ENCODE peak calls at places on chromosomes 4 and X, in seven cellular contexts. V is fibroblast of lung, T is GM13977, A is body of pancreas, K is AG04450, F is activated B cell treated with CpG ODN at 0.5 μM for 24 hours, Z is mucosa of descending colon. H is an unnamed sample.

GRCh38 chrX:96715412-96715940 is 30.8 kb downstream of the DIAPH2 start:
- DNase-seq in K (peak), T (no peak), V (peak), A (no peak), F (no peak), Z (no peak), H (no peak)

GRCh38 chr4:119139822-119140252 is 4.2 kb downstream of the MYOZ2 start:
- DNase-seq in F (no peak), K (no peak), Z (no peak), T (no peak), A (peak), V (no peak), H (no peak)

GRCh38 chrX:101260435-101260834 is 30.7 kb downstream of the TAF7L start:
- DNase-seq in A (no peak), T (no peak), V (no peak), Z (peak), F (no peak), K (no peak), H (no peak)

GRCh38 chrX:16457239-16457638 is 192.7 kb upstream of the S100G start:
- DNase-seq in T (no peak), V (no peak), F (no peak), K (no peak), A (no peak), Z (no peak), H (no peak)

GRCh38 chr4:54167508-54167907 is 61.6 kb upstream of the PDGFRA start:
- DNase-seq in T (no peak), Z (no peak), F (no peak), K (no peak), V (no peak), A (no peak), H (no peak)

GRCh38 chrX:50988649-50989048 is 78.1 kb downstream of the BMP15 start:
- DNase-seq in A (peak), F (no peak), Z (peak), K (no peak), V (peak), T (peak), H (no peak)

GRCh38 chrX:69192603-69193002 is 27.4 kb upstream of the PJA1 start:
- DNase-seq in V (no peak), K (no peak), A (no peak), F (no peak), Z (no peak), T (no peak), H (no peak)

GRCh38 chrX:40632199-40632598 is 9.0 kb downstream of the MPC1L start:
- DNase-seq in T (no peak), F (no peak), K (no peak), A (no peak), V (no peak), Z (no peak), H (no peak)

GRCh38 chr4:124432500-124432899 is 280.0 kb downstream of the ANKRD50 start:
- DNase-seq in A (no peak), Z (no peak), F (no peak), K (no peak), V (peak), T (no peak), H (no peak)

GRCh38 chr4:124428648-124429047 is 283.9 kb downstream of the ANKRD50 start:
- DNase-seq in Z (no peak), K (no peak), F (no peak), T (no peak), A (no peak), V (no peak), H (no peak)

GRCh38 chr4:124427095-124427767 is 285.3 kb downstream of the ANKRD50 start:
- DNase-seq in V (no peak), Z (peak), A (peak), T (no peak), F (no peak), K (no peak), H (no peak)

GRCh38 chr4:124431663-124432192 is 280.8 kb downstream of the ANKRD50 start:
- DNase-seq in K (no peak), Z (no peak), A (no peak), T (no peak), F (no peak), V (peak), H (no peak)

DNA sequence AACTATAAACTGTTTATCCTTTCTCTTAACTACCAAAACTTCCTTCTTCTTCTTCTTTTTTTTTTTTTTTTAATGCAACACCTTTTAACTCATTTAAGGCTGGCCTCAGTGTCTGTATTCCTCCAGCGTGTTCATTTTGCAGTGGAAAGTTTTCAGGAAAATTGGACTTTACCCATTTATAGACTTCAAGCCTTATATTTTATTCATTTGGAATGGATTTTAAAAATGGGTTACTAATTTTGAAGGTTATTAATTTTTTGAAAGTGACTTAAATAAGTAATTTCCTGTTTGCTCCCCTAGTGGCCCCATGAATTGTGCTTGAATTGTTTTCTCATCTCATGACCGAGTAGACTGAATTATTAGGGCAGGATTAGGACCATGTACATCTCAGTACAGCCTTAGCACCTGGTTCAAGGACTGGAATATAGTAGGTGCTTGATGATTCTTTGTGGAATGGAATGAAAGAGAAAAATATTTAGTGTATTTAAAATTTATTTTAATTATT is 282.7 kb downstream of the ANKRD50 start:
- DNase-seq in V (no peak), A (no peak), F (no peak), Z (no peak), K (no peak), T (no peak), H (no peak)
- TF ChIP-seq CTCF in V (no peak), A (no peak), F (no peak), Z (no peak), K (no peak), T (no peak), H (no peak)

GRCh38 chr4:86891785-86892638 is at the start of gene C4orf36:
- DNase-seq in V (peak), Z (peak), K (no peak), T (peak), F (peak), A (peak), H (no peak)
- TF ChIP-seq CTCF in V (no peak), Z (no peak), K (no peak), T (no peak), F (no peak), A (no peak), H (no peak)

GRCh38 chr4:27098034-27098433 is 237.4 kb downstream of the STIM2 start:
- DNase-seq in Z (no peak), F (no peak), K (no peak), A (no peak), V (no peak), T (no peak), H (no peak)

GRCh38 chr4:27094224-27094623 is 233.6 kb downstream of the STIM2 start:
- DNase-seq in V (no peak), T (no peak), A (no peak), K (no peak), F (no peak), Z (no peak), H (no peak)

GRCh38 chr4:27100713-27101112 is 240.1 kb downstream of the STIM2 start:
- DNase-seq in A (no peak), V (peak), T (no peak), F (no peak), Z (no peak), K (no peak), H (no peak)

GRCh38 chr4:27094785-27095184 is 234.1 kb downstream of the STIM2 start:
- DNase-seq in K (no peak), F (no peak), Z (no peak), V (peak), T (no peak), A (peak), H (no peak)

GRCh38 chr4:27096142-27096824 is 235.6 kb downstream of the STIM2 start:
- DNase-seq in T (no peak), K (no peak), V (no peak), F (no peak), Z (no peak), A (no peak), H (no peak)
- TF ChIP-seq CTCF in T (no peak), K (no peak), V (no peak), F (no peak), Z (no peak), A (no peak), H (no peak)

GRCh38 chrX:108736509-108737479 is at the start of gene IRS4:
- DNase-seq in F (no peak), T (peak), V (peak), K (no peak), Z (no peak), A (peak), H (no peak)
- TF ChIP-seq CTCF in F (no peak), T (no peak), V (no peak), K (no peak), Z (no peak), A (no peak), H (no peak)

DNA sequence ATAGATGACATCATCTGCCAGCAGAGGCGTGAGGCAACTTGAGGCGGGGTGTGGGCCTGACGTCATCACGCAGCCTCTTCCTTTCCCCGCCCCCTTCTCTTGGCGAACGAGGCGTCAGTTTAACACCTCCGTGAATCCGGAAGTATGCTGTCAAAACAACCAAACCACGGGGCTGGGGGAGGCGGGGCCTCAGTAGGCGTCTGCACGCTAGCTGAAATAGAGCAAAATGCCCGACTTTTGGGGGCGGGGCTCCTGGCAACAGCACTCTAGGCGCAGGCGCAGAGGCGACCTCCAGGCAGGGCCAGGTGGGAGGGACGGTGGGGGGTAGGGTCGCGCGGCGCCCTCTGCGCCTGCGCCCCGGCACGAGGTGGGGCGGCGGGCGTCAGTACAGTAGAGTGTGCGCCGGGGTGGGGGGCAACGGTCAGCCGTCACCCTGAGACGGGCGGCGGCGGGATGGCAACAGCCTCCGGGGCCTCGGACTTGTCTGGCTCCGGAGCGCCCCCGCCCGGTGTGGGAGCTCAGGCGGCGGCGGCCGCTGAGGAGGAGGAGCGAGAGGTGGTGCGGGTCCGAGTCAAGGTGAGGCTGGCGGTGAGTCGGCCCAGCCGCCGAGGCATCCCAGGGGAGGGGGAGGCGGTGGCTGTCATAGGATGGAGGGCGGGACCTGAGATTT is at the start of gene TBC1D25:
- DNase-seq in A (peak), V (peak), Z (peak), F (peak), K (peak), T (peak), H (no peak)
- TF ChIP-seq CTCF in A (peak), V (peak), Z (no peak), F (no peak), K (peak), T (peak), H (no peak)

H was measured in vagina.